ENCODE peak calls at places on chromosomes 5 and 9, in nine cellular contexts. E is upper lobe of left lung, J is ovary, Q is A549, T is stomach, O is tibial nerve, S is SK-N-SH, B is sigmoid colon, P is GM12878. L is an unnamed sample.

GRCh38 chr9:93263334-93264229 is 79.6 kb downstream of the WNK2 start:
- DNase-seq in O (no peak), E (no peak), S (peak; percentile 40), Q (no peak), T (no peak), J (peak; percentile 8), B (peak; percentile 54), P (no peak), L (peak; percentile 74)

GRCh38 chr9:36924071-36924470 is 110.0 kb downstream of the PAX5 start:
- DNase-seq in O (no peak), S (no peak), Q (peak; percentile 98), E (no peak), B (peak; percentile 3), J (no peak), T (no peak), P (peak; percentile 30), L (no peak)

GRCh38 chr9:110623462-110624025 is 44.0 kb upstream of the SVEP1 start:
- DNase-seq in B (no peak), P (peak; percentile 28), E (no peak), J (no peak), S (peak; percentile 30), T (peak; percentile 35), Q (peak; percentile 53), O (no peak), L (no peak)

GRCh38 chr5:149012350-149012749 is 50.5 kb downstream of the SH3TC2 start:
- DNase-seq in B (no peak), J (no peak), E (no peak), Q (no peak), O (no peak), T (no peak), P (no peak), S (no peak), L (no peak)

GRCh38 chr5:81517462-81517861 is 123.5 kb upstream of the ACOT12 start:
- DNase-seq in S (no peak), J (no peak), E (no peak), O (no peak), P (no peak), Q (no peak), T (no peak), B (no peak), L (no peak)

GRCh38 chr5:134103397-134103796 is 11.1 kb upstream of the TCF7 start:
- DNase-seq in B (no peak), E (no peak), P (no peak), T (no peak), O (no peak), Q (no peak), S (no peak), J (no peak), L (no peak)

GRCh38 chr5:58898006-58898405 is 315.1 kb downstream of the RAB3C start:
- DNase-seq in S (no peak), B (no peak), O (no peak), T (no peak), P (no peak), J (no peak), Q (no peak), E (no peak), L (no peak)

GRCh38 chr5:16628376-16628775 is 11.6 kb upstream of the RETREG1 start:
- DNase-seq in Q (no peak), S (peak; percentile 32), E (no peak), B (no peak), P (no peak), J (no peak), O (no peak), T (no peak), L (no peak)

GRCh38 chr5:43236633-43237355 is 44.8 kb downstream of the NIM1K start:
- DNase-seq in T (no peak), E (no peak), B (no peak), P (no peak), Q (no peak), S (no peak), O (no peak), J (no peak), L (no peak)

GRCh38 chr5:122352331-122352730 is 40.3 kb downstream of the SNCAIP start:
- DNase-seq in S (no peak), J (no peak), O (no peak), T (no peak), P (no peak), E (no peak), B (no peak), Q (no peak), L (no peak)

GRCh38 chr5:178150977-178151734 is 2.5 kb downstream of the NHP2 start:
- DNase-seq in B (no peak), T (no peak), J (no peak), P (no peak), O (no peak), Q (no peak), E (no peak), S (no peak), L (no peak)

GRCh38 chr5:179223961-179224360 is 121.3 kb downstream of the ADAMTS2 start:
- DNase-seq in T (no peak), Q (no peak), E (no peak), S (no peak), J (peak; percentile 8), O (no peak), P (no peak), B (peak; percentile 51), L (peak; percentile 49)

GRCh38 chr5:7763621-7764072 is 87.3 kb downstream of the CFAP90 start:
- DNase-seq in P (no peak), E (no peak), B (no peak), S (no peak), Q (no peak), O (no peak), T (no peak), J (no peak), L (no peak)

GRCh38 chr5:95390812-95391492 is at the start of gene FAM81B:
- DNase-seq in O (no peak), Q (no peak), J (no peak), B (no peak), E (no peak), P (no peak), S (no peak), T (no peak), L (no peak)

GRCh38 chr5:2295476-2295875 is 412.8 kb upstream of the IRX4 start:
- DNase-seq in P (no peak), T (no peak), E (no peak), O (no peak), S (no peak), J (no peak), Q (no peak), B (peak; percentile 28), L (no peak)

GRCh38 chr9:18138676-18139075 is 335.3 kb upstream of the ADAMTSL1 start:
- DNase-seq in S (no peak), E (peak; percentile 24), O (no peak), B (no peak), T (no peak), J (no peak), Q (no peak), P (no peak), L (no peak)

DNA sequence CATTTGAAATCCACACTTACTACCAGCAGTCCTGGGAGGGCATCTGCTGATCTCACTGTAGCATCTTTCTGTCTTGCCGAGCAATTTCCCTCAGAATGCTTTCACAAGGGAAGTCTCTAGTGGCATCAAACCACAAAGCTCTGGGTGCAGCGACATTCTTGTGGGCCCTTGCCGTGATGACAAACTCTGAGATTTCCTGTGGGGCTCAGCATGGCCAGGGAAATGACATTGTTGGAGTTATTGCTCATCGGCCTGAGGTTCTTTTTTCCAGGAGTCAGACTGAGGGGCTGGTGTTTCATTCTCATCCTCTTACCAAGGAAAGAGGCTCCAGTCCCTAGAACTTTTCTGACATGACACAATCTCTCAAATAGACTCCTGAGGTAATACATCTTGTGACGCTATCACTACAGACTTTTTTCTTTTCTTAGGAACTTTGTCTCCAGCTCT is 51.4 kb downstream of the PFDN1 start:
- DNase-seq in O (no peak), P (peak; percentile 61), T (no peak), J (no peak), B (no peak), S (no peak), Q (peak; percentile 37), E (peak; percentile 61), L (peak; percentile 60)
- TF ChIP-seq EP300 in O (no peak), P (no peak), T (no peak), J (no peak), B (no peak), S (peak; percentile 73), Q (no peak), E (no peak), L (no peak)

DNA sequence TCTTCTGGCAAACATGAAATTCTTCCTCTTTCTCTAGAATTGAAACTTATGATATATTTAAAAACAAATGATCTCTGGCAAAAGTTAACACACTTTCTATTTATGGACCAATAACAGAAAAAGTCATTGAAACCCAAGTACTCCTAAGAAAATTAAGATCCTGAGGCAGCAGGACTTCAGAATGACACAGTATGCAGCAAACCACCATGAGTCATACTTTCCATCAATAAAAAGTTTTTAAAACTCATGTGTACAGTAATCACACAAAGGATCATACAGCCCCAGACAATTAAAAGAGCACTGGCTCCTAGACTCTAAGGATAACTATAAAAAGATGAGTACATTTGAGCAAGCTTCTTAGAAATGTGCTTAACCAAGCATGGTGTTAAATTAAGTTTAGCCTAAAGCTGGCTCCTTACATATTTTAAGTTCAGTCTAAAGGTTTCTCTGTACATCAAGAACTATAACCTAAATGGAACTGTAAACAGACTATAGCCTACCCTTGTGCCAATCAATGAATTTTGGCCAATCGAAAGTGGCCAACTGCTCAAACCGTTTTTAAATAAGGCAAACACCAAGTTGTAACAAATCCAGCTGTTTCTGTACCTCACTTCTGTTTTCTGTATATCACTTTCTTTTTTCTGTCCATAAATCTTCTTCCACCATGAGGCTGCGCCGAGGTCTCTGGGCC is 232.2 kb upstream of the PIK3R1 start:
- DNase-seq in J (no peak), B (no peak), E (no peak), T (no peak), P (no peak), O (no peak), S (no peak), Q (no peak), L (no peak)
- TF ChIP-seq EP300 in J (no peak), B (no peak), E (no peak), T (no peak), P (no peak), O (no peak), S (peak; percentile 49), Q (no peak), L (no peak)

DNA sequence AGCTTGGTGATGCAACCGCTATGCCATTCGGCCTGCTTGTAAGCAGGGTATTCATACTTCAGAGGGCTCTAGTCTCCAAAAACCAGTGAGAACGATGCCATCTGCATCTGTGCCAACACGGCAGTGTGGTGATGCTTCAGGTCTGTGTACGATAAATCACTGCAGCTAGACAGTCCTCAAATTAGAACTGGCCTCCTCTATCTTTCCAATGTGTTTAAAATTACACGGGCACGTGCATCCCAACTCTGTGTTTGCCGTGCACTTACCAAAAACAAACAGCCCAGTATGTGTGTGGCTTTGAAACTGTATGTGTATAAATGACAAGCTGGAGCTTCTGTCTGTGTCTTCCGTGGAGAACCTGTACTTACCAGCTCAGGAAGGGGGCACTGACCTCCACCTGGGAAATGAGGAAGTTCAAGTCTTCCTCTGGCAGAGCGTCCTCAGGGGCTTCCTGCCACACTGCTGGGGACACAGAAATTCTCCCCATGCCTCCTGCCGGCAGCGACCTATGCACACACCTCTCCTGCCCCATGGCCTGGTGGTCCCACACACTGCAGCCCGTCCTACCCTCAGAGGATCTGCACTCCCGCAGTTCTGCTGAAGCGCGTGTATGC is 12.3 kb downstream of the MED10 start:
- DNase-seq in P (no peak), T (peak; percentile 8), J (no peak), E (no peak), Q (no peak), S (no peak), B (no peak), O (no peak), L (no peak)
- TF ChIP-seq EP300 in P (no peak), T (no peak), J (no peak), E (no peak), Q (no peak), S (no peak), B (no peak), O (no peak), L (no peak)

GRCh38 chr9:117745598-117745997 is 41.4 kb downstream of the TLR4 start:
- DNase-seq in P (no peak), J (no peak), Q (no peak), B (no peak), O (no peak), T (no peak), S (no peak), E (no peak), L (no peak)
- TF ChIP-seq EP300 in P (no peak), J (no peak), Q (no peak), B (no peak), O (no peak), T (no peak), S (no peak), E (no peak), L (no peak)